ENCODE peak calls at places on chromosome 15, in ten cellular contexts. One of them, this sample, is unnamed.

GRCh38 chr15:52805351-52806283 is 15.5 kb upstream of the ONECUT1 start:
- DNase-seq in dorsolateral prefrontal cortex: no peak
- DNase-seq in foreskin fibroblast: peak
- DNase-seq in neural crest cell: no peak
- DNase-seq in tibial nerve: no peak
- DNase-seq in AG04449: no peak
- DNase-seq in HFF-Myc: no peak
- DNase-seq in progenitor cell of endocrine pancreas: peak
- DNase-seq in AG10803: no peak
- DNase-seq in CD8-positive, alpha-beta T cell: no peak
- DNase-seq in this sample: no peak

GRCh38 chr15:90203922-90204321 is 2.8 kb downstream of the SEMA4B start:
- DNase-seq in dorsolateral prefrontal cortex: no peak
- DNase-seq in foreskin fibroblast: no peak
- DNase-seq in neural crest cell: no peak
- DNase-seq in tibial nerve: no peak
- DNase-seq in AG04449: no peak
- DNase-seq in HFF-Myc: no peak
- DNase-seq in progenitor cell of endocrine pancreas: no peak
- DNase-seq in AG10803: no peak
- DNase-seq in CD8-positive, alpha-beta T cell: no peak
- DNase-seq in this sample: no peak

GRCh38 chr15:90902996-90903732 is at the start of gene MAN2A2:
- DNase-seq in dorsolateral prefrontal cortex: peak
- DNase-seq in foreskin fibroblast: peak
- DNase-seq in neural crest cell: peak
- DNase-seq in tibial nerve: no peak
- DNase-seq in AG04449: no peak
- DNase-seq in HFF-Myc: no peak
- DNase-seq in progenitor cell of endocrine pancreas: peak
- DNase-seq in AG10803: peak
- DNase-seq in CD8-positive, alpha-beta T cell: peak
- DNase-seq in this sample: peak

GRCh38 chr15:90871716-90872480 is 3.5 kb downstream of the FURIN start:
- DNase-seq in dorsolateral prefrontal cortex: peak
- DNase-seq in foreskin fibroblast: peak
- DNase-seq in neural crest cell: no peak
- DNase-seq in tibial nerve: no peak
- DNase-seq in AG04449: no peak
- DNase-seq in HFF-Myc: no peak
- DNase-seq in progenitor cell of endocrine pancreas: no peak
- DNase-seq in AG10803: no peak
- DNase-seq in CD8-positive, alpha-beta T cell: no peak
- DNase-seq in this sample: no peak

GRCh38 chr15:77986891-77987764 is 90.4 kb downstream of the TBC1D2B start:
- DNase-seq in dorsolateral prefrontal cortex: peak
- DNase-seq in foreskin fibroblast: no peak
- DNase-seq in neural crest cell: no peak
- DNase-seq in tibial nerve: no peak
- DNase-seq in AG04449: no peak
- DNase-seq in HFF-Myc: no peak
- DNase-seq in progenitor cell of endocrine pancreas: no peak
- DNase-seq in AG10803: no peak
- DNase-seq in CD8-positive, alpha-beta T cell: no peak
- DNase-seq in this sample: no peak

GRCh38 chr15:63118854-63119253 is 2.8 kb upstream of the LACTB start:
- DNase-seq in dorsolateral prefrontal cortex: no peak
- DNase-seq in foreskin fibroblast: no peak
- DNase-seq in neural crest cell: no peak
- DNase-seq in tibial nerve: no peak
- DNase-seq in AG04449: no peak
- DNase-seq in HFF-Myc: no peak
- DNase-seq in progenitor cell of endocrine pancreas: no peak
- DNase-seq in AG10803: no peak
- DNase-seq in CD8-positive, alpha-beta T cell: no peak
- DNase-seq in this sample: no peak

GRCh38 chr15:45185069-45185779 is 2.5 kb downstream of the SHF start:
- DNase-seq in dorsolateral prefrontal cortex: no peak
- DNase-seq in foreskin fibroblast: no peak
- DNase-seq in neural crest cell: no peak
- DNase-seq in tibial nerve: no peak
- DNase-seq in AG04449: no peak
- DNase-seq in HFF-Myc: no peak
- DNase-seq in progenitor cell of endocrine pancreas: no peak
- DNase-seq in AG10803: no peak
- DNase-seq in CD8-positive, alpha-beta T cell: no peak
- DNase-seq in this sample: no peak

GRCh38 chr15:99613481-99613880 is 47.7 kb downstream of the MEF2A start:
- DNase-seq in dorsolateral prefrontal cortex: no peak
- DNase-seq in foreskin fibroblast: no peak
- DNase-seq in neural crest cell: no peak
- DNase-seq in tibial nerve: no peak
- DNase-seq in AG04449: no peak
- DNase-seq in HFF-Myc: no peak
- DNase-seq in progenitor cell of endocrine pancreas: no peak
- DNase-seq in AG10803: no peak
- DNase-seq in CD8-positive, alpha-beta T cell: no peak
- DNase-seq in this sample: no peak

DNA sequence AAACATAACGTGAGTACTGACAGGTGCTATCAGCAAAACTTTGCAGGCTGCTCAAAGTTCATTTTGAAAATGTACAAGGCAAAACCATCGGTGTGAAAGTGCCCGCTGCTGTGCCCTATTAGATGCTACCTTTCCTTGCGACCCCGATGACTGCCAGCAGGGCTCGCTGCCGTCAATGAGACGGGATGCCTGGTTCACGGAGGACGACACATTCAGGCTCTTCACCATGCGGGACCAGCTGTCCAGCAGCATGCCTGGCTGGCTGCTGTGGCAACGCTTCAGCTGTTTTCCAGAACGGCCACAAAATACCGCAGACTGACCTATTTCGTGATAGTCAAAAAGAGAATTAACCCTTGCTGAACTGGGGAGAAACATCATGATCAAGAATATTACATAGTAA is 92.7 kb upstream of the OCA2 start:
- DNase-seq in dorsolateral prefrontal cortex: peak
- DNase-seq in foreskin fibroblast: peak
- DNase-seq in neural crest cell: peak
- DNase-seq in tibial nerve: peak
- DNase-seq in AG04449: no peak
- DNase-seq in HFF-Myc: peak
- DNase-seq in progenitor cell of endocrine pancreas: no peak
- DNase-seq in AG10803: peak
- DNase-seq in CD8-positive, alpha-beta T cell: no peak
- DNase-seq in this sample: no peak
- TF ChIP-seq CTCF in dorsolateral prefrontal cortex: peak
- TF ChIP-seq CTCF in foreskin fibroblast: peak
- TF ChIP-seq CTCF in neural crest cell: peak
- TF ChIP-seq CTCF in tibial nerve: no peak
- TF ChIP-seq CTCF in AG04449: peak
- TF ChIP-seq CTCF in HFF-Myc: peak
- TF ChIP-seq CTCF in progenitor cell of endocrine pancreas: peak
- TF ChIP-seq CTCF in AG10803: peak
- TF ChIP-seq CTCF in CD8-positive, alpha-beta T cell: no peak
- TF ChIP-seq CTCF in this sample: no peak

DNA sequence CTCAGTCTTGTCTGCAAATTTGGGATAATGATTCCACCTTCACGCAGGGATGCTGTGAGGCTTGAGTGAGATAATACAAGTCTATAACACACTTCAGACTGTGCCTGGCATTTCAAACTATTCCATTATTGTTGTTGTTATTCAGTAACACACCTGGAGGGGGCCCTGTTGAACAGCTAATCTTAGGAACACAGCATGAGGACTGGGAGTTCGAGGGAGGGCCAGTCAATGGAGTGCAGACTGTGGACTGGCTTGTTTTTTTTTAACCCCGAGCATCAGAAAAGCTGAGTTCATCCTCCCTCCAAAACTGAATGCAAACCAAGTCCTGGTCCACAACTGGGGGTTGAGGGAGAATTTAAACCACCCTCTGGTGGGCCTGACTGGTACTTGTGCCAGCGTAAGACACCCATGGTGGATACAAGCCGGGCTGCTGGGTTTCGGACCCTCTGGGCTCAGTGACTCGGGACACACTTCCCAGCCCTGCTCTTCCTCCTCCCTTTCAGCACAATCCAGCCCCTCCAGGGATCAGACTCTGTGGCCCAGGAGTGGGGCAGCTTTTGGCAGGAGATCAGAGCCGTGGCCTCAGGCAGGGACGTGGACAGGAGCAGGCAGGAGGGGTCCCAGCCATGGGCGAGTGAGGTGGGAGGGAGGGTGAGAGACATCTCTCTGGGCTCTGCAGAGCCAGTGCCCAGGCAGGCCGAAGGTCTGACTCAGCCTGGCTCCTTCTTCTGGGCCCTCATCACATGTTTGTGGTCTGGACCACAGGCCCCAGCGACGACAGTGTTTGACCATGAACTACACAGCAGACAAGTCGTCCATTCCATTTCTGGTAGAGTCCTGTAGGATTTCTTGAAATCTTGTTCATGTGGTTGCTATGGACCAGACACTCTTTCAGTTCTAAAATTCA is 36.3 kb upstream of the MEX3B start:
- DNase-seq in dorsolateral prefrontal cortex: no peak
- DNase-seq in foreskin fibroblast: peak
- DNase-seq in neural crest cell: no peak
- DNase-seq in tibial nerve: no peak
- DNase-seq in AG04449: peak
- DNase-seq in HFF-Myc: peak
- DNase-seq in progenitor cell of endocrine pancreas: no peak
- DNase-seq in AG10803: peak
- DNase-seq in CD8-positive, alpha-beta T cell: no peak
- DNase-seq in this sample: no peak
- TF ChIP-seq CTCF in dorsolateral prefrontal cortex: no peak
- TF ChIP-seq CTCF in foreskin fibroblast: peak
- TF ChIP-seq CTCF in neural crest cell: peak
- TF ChIP-seq CTCF in tibial nerve: no peak
- TF ChIP-seq CTCF in AG04449: peak
- TF ChIP-seq CTCF in HFF-Myc: peak
- TF ChIP-seq CTCF in progenitor cell of endocrine pancreas: peak
- TF ChIP-seq CTCF in AG10803: peak
- TF ChIP-seq CTCF in CD8-positive, alpha-beta T cell: no peak
- TF ChIP-seq CTCF in this sample: no peak

GRCh38 chr15:70876011-70876410 is 16.2 kb downstream of the THAP10 start:
- DNase-seq in dorsolateral prefrontal cortex: no peak
- DNase-seq in foreskin fibroblast: no peak
- DNase-seq in neural crest cell: no peak
- DNase-seq in tibial nerve: no peak
- DNase-seq in AG04449: no peak
- DNase-seq in HFF-Myc: no peak
- DNase-seq in progenitor cell of endocrine pancreas: no peak
- DNase-seq in AG10803: no peak
- DNase-seq in CD8-positive, alpha-beta T cell: no peak
- DNase-seq in this sample: no peak

GRCh38 chr15:70876683-70877082 is 15.6 kb downstream of the THAP10 start:
- DNase-seq in dorsolateral prefrontal cortex: no peak
- DNase-seq in foreskin fibroblast: no peak
- DNase-seq in neural crest cell: no peak
- DNase-seq in tibial nerve: no peak
- DNase-seq in AG04449: no peak
- DNase-seq in HFF-Myc: no peak
- DNase-seq in progenitor cell of endocrine pancreas: no peak
- DNase-seq in AG10803: no peak
- DNase-seq in CD8-positive, alpha-beta T cell: no peak
- DNase-seq in this sample: no peak

GRCh38 chr15:70873232-70874054 is 18.8 kb downstream of the THAP10 start:
- DNase-seq in dorsolateral prefrontal cortex: no peak
- DNase-seq in foreskin fibroblast: no peak
- DNase-seq in neural crest cell: no peak
- DNase-seq in tibial nerve: no peak
- DNase-seq in AG04449: no peak
- DNase-seq in HFF-Myc: no peak
- DNase-seq in progenitor cell of endocrine pancreas: no peak
- DNase-seq in AG10803: no peak
- DNase-seq in CD8-positive, alpha-beta T cell: no peak
- DNase-seq in this sample: no peak

GRCh38 chr15:70879386-70879785 is 12.8 kb downstream of the THAP10 start:
- DNase-seq in dorsolateral prefrontal cortex: no peak
- DNase-seq in foreskin fibroblast: peak
- DNase-seq in neural crest cell: no peak
- DNase-seq in tibial nerve: no peak
- DNase-seq in AG04449: no peak
- DNase-seq in HFF-Myc: no peak
- DNase-seq in progenitor cell of endocrine pancreas: no peak
- DNase-seq in AG10803: peak
- DNase-seq in CD8-positive, alpha-beta T cell: no peak
- DNase-seq in this sample: no peak

DNA sequence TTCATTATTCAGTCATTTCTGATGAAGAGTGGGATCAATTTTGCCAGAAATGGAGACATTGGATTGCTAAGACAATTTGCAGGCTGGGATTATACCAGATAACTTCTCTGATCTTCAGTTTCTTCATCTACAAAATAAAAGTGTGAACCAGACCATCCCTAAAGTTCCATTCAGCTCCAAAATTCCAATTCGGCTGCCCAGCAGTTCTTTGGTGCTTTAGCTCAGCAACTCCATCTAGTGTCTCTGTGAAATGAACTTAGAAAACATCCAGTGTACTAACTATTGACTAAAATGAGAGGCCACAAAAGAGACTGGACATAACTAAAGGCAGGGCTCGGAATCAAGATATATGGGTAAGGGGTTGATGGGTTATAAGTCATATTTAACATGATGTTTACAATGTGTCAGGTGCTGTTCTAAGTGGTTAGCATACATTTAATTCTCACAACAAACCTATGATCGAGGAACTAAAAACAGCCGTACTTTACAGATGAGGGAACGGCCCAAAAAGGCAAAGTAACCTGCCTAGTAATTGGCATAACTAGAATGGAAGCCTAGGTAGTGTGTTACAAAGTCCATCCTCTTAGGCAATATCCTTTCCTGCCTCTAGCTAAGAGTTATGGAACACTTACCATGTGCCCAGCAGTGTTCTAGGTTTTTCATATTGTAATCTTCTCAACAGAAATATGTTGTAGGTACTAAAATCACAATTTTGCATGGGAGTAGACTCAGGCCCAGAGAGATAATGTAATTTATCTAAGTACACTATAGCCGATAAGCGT is 17.0 kb downstream of the THAP10 start:
- DNase-seq in dorsolateral prefrontal cortex: no peak
- DNase-seq in foreskin fibroblast: peak
- DNase-seq in neural crest cell: no peak
- DNase-seq in tibial nerve: no peak
- DNase-seq in AG04449: no peak
- DNase-seq in HFF-Myc: no peak
- DNase-seq in progenitor cell of endocrine pancreas: no peak
- DNase-seq in AG10803: peak
- DNase-seq in CD8-positive, alpha-beta T cell: no peak
- DNase-seq in this sample: no peak
- TF ChIP-seq CTCF in dorsolateral prefrontal cortex: peak
- TF ChIP-seq CTCF in foreskin fibroblast: peak
- TF ChIP-seq CTCF in neural crest cell: peak
- TF ChIP-seq CTCF in tibial nerve: peak
- TF ChIP-seq CTCF in AG04449: peak
- TF ChIP-seq CTCF in HFF-Myc: peak
- TF ChIP-seq CTCF in progenitor cell of endocrine pancreas: peak
- TF ChIP-seq CTCF in AG10803: peak
- TF ChIP-seq CTCF in CD8-positive, alpha-beta T cell: no peak
- TF ChIP-seq CTCF in this sample: peak

GRCh38 chr15:92079047-92079446 is 225.5 kb downstream of the SLCO3A1 start:
- DNase-seq in dorsolateral prefrontal cortex: no peak
- DNase-seq in foreskin fibroblast: no peak
- DNase-seq in neural crest cell: no peak
- DNase-seq in tibial nerve: no peak
- DNase-seq in AG04449: no peak
- DNase-seq in HFF-Myc: no peak
- DNase-seq in progenitor cell of endocrine pancreas: no peak
- DNase-seq in AG10803: no peak
- DNase-seq in CD8-positive, alpha-beta T cell: no peak
- DNase-seq in this sample: no peak

GRCh38 chr15:92075764-92076163 is 222.3 kb downstream of the SLCO3A1 start:
- DNase-seq in dorsolateral prefrontal cortex: no peak
- DNase-seq in foreskin fibroblast: no peak
- DNase-seq in neural crest cell: no peak
- DNase-seq in tibial nerve: no peak
- DNase-seq in AG04449: no peak
- DNase-seq in HFF-Myc: no peak
- DNase-seq in progenitor cell of endocrine pancreas: no peak
- DNase-seq in AG10803: no peak
- DNase-seq in CD8-positive, alpha-beta T cell: no peak
- DNase-seq in this sample: no peak

GRCh38 chr15:92078270-92078669 is 224.8 kb downstream of the SLCO3A1 start:
- DNase-seq in dorsolateral prefrontal cortex: no peak
- DNase-seq in foreskin fibroblast: no peak
- DNase-seq in neural crest cell: no peak
- DNase-seq in tibial nerve: no peak
- DNase-seq in AG04449: no peak
- DNase-seq in HFF-Myc: no peak
- DNase-seq in progenitor cell of endocrine pancreas: no peak
- DNase-seq in AG10803: no peak
- DNase-seq in CD8-positive, alpha-beta T cell: no peak
- DNase-seq in this sample: no peak

GRCh38 chr15:92076536-92076935 is 223.0 kb downstream of the SLCO3A1 start:
- DNase-seq in dorsolateral prefrontal cortex: peak
- DNase-seq in foreskin fibroblast: no peak
- DNase-seq in neural crest cell: no peak
- DNase-seq in tibial nerve: no peak
- DNase-seq in AG04449: no peak
- DNase-seq in HFF-Myc: no peak
- DNase-seq in progenitor cell of endocrine pancreas: no peak
- DNase-seq in AG10803: no peak
- DNase-seq in CD8-positive, alpha-beta T cell: no peak
- DNase-seq in this sample: no peak

DNA sequence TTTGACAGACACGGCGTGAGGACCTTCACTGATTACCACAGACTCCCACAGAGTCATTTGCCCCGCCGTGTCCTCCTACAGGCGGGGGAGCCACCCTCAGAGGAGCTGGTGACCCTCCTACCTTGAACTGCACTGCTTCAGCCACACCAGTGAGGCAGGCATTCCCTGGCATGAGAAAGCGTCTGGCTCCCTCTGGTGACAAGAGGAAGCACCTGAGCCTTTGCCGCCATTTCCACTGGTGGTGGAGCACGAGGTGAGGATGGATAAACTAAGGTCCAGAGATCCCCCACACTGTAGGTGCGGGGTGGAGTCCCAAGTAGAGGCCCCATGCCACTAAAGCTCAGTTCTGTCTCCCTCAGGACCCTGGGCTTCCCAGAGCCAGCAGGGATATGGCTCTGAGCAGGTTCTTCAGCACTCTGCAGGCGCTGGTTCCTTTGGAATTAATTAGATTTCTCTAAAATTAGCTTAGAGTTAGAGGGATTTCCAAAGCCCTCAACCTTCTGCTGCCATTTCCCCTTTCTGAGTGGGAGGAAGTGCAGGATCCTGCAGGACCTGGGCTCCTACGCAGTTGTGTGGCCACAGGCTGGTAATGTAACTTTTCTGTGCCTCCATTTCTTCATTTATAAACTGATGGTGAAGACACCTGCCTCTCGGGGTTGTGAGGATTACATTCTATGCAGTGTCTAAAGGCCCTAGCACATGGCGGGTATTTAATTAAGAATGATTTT is 224.0 kb downstream of the SLCO3A1 start:
- DNase-seq in dorsolateral prefrontal cortex: peak
- DNase-seq in foreskin fibroblast: peak
- DNase-seq in neural crest cell: peak
- DNase-seq in tibial nerve: peak
- DNase-seq in AG04449: no peak
- DNase-seq in HFF-Myc: no peak
- DNase-seq in progenitor cell of endocrine pancreas: peak
- DNase-seq in AG10803: peak
- DNase-seq in CD8-positive, alpha-beta T cell: peak
- DNase-seq in this sample: peak
- TF ChIP-seq CTCF in dorsolateral prefrontal cortex: peak
- TF ChIP-seq CTCF in foreskin fibroblast: peak
- TF ChIP-seq CTCF in neural crest cell: peak
- TF ChIP-seq CTCF in tibial nerve: peak
- TF ChIP-seq CTCF in AG04449: peak
- TF ChIP-seq CTCF in HFF-Myc: peak
- TF ChIP-seq CTCF in progenitor cell of endocrine pancreas: peak
- TF ChIP-seq CTCF in AG10803: peak
- TF ChIP-seq CTCF in CD8-positive, alpha-beta T cell: peak
- TF ChIP-seq CTCF in this sample: peak